ENCODE peak calls at places on chromosomes 13 and 19, in four cellular contexts. One of them, this sample, is unnamed.

GRCh38 chr19:1266818-1267440 is 2.2 kb upstream of the CIRBP start:
- DNase-seq in A673: no peak
- DNase-seq in GM23338: peak
- DNase-seq in tibial artery: peak
- DNase-seq in this sample: no peak

GRCh38 chr13:103525530-103525929 is 459.3 kb upstream of the SLC10A2 start:
- DNase-seq in A673: no peak
- DNase-seq in GM23338: no peak
- DNase-seq in tibial artery: no peak
- DNase-seq in this sample: no peak

GRCh38 chr19:53906211-53907192 is 2.6 kb upstream of the CACNG7 start:
- DNase-seq in A673: peak
- DNase-seq in GM23338: peak
- DNase-seq in tibial artery: no peak
- DNase-seq in this sample: no peak

GRCh38 chr13:107864543-107865460 is 350.5 kb downstream of the LIG4 start:
- DNase-seq in A673: peak
- DNase-seq in GM23338: peak
- DNase-seq in tibial artery: no peak
- DNase-seq in this sample: no peak

GRCh38 chr13:42395066-42395821 is 123.3 kb downstream of the AKAP11 start:
- DNase-seq in A673: no peak
- DNase-seq in GM23338: no peak
- DNase-seq in tibial artery: no peak
- DNase-seq in this sample: no peak

GRCh38 chr13:43567608-43568007 is 219.2 kb downstream of the ENOX1 start:
- DNase-seq in A673: no peak
- DNase-seq in GM23338: no peak
- DNase-seq in tibial artery: no peak
- DNase-seq in this sample: no peak

GRCh38 chr13:28606466-28606865 is 52.5 kb upstream of the POMP start:
- DNase-seq in A673: no peak
- DNase-seq in GM23338: no peak
- DNase-seq in tibial artery: no peak
- DNase-seq in this sample: no peak

GRCh38 chr13:52955505-52955904 is 73.1 kb upstream of the OLFM4 start:
- DNase-seq in A673: no peak
- DNase-seq in GM23338: peak
- DNase-seq in tibial artery: no peak
- DNase-seq in this sample: no peak

GRCh38 chr13:36151591-36151990 is 20.4 kb upstream of the DCLK1 start:
- DNase-seq in A673: no peak
- DNase-seq in GM23338: no peak
- DNase-seq in tibial artery: no peak
- DNase-seq in this sample: no peak

GRCh38 chr19:48806518-48806817 is 4.4 kb downstream of the BCAT2 start:
- DNase-seq in A673: no peak
- DNase-seq in GM23338: peak
- DNase-seq in tibial artery: peak
- DNase-seq in this sample: no peak

GRCh38 chr13:99870541-99870940 is 101.0 kb downstream of the ZIC5 start:
- DNase-seq in A673: no peak
- DNase-seq in GM23338: no peak
- DNase-seq in tibial artery: no peak
- DNase-seq in this sample: no peak

GRCh38 chr13:66994097-66994496 is 236.0 kb downstream of the PCDH9 start:
- DNase-seq in A673: peak
- DNase-seq in GM23338: peak
- DNase-seq in tibial artery: peak
- DNase-seq in this sample: peak

GRCh38 chr13:48709213-48709612 is 55.5 kb downstream of the CYSLTR2 start:
- DNase-seq in A673: no peak
- DNase-seq in GM23338: no peak
- DNase-seq in tibial artery: no peak
- DNase-seq in this sample: no peak

GRCh38 chr13:36480726-36481485 is 48.6 kb downstream of the CCNA1 start:
- DNase-seq in A673: peak
- DNase-seq in GM23338: no peak
- DNase-seq in tibial artery: no peak
- DNase-seq in this sample: no peak

DNA sequence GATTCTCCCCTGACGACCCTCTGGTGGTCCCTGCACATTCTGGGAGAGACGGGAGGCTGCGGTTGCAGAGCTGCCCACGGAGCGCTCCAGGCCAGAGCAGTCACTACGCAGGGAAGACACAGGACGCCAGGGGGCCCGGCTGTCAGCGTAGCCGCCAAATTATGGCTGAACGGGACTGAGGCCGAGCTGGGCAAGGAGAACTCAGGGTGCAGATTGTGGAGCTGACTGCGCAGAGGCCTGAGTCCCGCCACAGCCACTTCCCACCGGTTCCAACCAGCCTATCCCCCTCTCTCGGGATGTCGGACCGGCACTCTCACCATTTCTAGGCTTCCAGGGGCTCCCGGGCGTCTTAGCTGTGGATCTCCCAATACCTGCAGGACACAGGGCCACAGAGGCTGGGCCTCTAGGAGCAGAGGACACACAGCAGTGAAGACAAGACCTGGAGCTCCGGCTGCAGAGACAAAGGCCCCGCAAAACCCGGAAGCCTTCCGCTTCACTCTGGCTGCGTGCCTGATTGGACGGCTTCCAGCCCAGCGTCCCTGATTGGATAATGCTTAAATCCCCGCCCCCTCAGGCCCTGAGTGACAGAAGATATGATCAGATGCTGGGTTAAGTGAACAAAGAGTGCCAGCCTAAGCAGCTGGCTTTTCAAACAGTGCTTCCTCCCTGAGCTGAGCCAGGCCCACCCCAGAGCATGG is at the start of gene ZNF737:
- DNase-seq in A673: peak
- DNase-seq in GM23338: peak
- DNase-seq in tibial artery: peak
- DNase-seq in this sample: peak
- H3K4me3 ChIP-seq in A673: peak
- H3K4me3 ChIP-seq in GM23338: peak
- H3K4me3 ChIP-seq in tibial artery: peak
- H3K4me3 ChIP-seq in this sample: peak

GRCh38 chr19:12723383-12723642 is 419 bp downstream of the TNPO2 start:
- DNase-seq in A673: peak
- DNase-seq in GM23338: peak
- DNase-seq in tibial artery: no peak
- DNase-seq in this sample: no peak

GRCh38 chr19:12720851-12721655 is 2.7 kb downstream of the TNPO2 start:
- DNase-seq in A673: no peak
- DNase-seq in GM23338: peak
- DNase-seq in tibial artery: no peak
- DNase-seq in this sample: no peak

GRCh38 chr19:12723643-12724426 is at the start of gene TNPO2:
- DNase-seq in A673: peak
- DNase-seq in GM23338: peak
- DNase-seq in tibial artery: peak
- DNase-seq in this sample: no peak

GRCh38 chr19:12721656-12722565 is 1.8 kb downstream of the TNPO2 start:
- DNase-seq in A673: peak
- DNase-seq in GM23338: peak
- DNase-seq in tibial artery: peak
- DNase-seq in this sample: peak

GRCh38 chr19:12722566-12723382 is 958 bp downstream of the TNPO2 start:
- DNase-seq in A673: peak
- DNase-seq in GM23338: peak
- DNase-seq in tibial artery: peak
- DNase-seq in this sample: peak
- H3K4me3 ChIP-seq in A673: peak
- H3K4me3 ChIP-seq in GM23338: peak
- H3K4me3 ChIP-seq in tibial artery: peak
- H3K4me3 ChIP-seq in this sample: peak

GRCh38 chr19:45117666-45118065 is 24.7 kb downstream of the PPP1R37 start:
- DNase-seq in A673: no peak
- DNase-seq in GM23338: no peak
- DNase-seq in tibial artery: no peak
- DNase-seq in this sample: no peak
- H3K4me3 ChIP-seq in A673: no peak
- H3K4me3 ChIP-seq in GM23338: no peak
- H3K4me3 ChIP-seq in tibial artery: no peak
- H3K4me3 ChIP-seq in this sample: no peak

GRCh38 chr19:29795461-29795860 is 16.3 kb upstream of the CCNE1 start:
- DNase-seq in A673: no peak
- DNase-seq in GM23338: no peak
- DNase-seq in tibial artery: no peak
- DNase-seq in this sample: no peak

GRCh38 chr19:29795882-29796523 is 15.8 kb upstream of the CCNE1 start:
- DNase-seq in A673: no peak
- DNase-seq in GM23338: no peak
- DNase-seq in tibial artery: no peak
- DNase-seq in this sample: no peak

GRCh38 chr19:29798783-29799182 is 13.0 kb upstream of the CCNE1 start:
- DNase-seq in A673: no peak
- DNase-seq in GM23338: no peak
- DNase-seq in tibial artery: no peak
- DNase-seq in this sample: peak

GRCh38 chr19:29789007-29789406 is 22.8 kb upstream of the CCNE1 start:
- DNase-seq in A673: no peak
- DNase-seq in GM23338: no peak
- DNase-seq in tibial artery: no peak
- DNase-seq in this sample: no peak

GRCh38 chr19:29793116-29793727 is 18.6 kb upstream of the CCNE1 start:
- DNase-seq in A673: no peak
- DNase-seq in GM23338: no peak
- DNase-seq in tibial artery: no peak
- DNase-seq in this sample: no peak
- H3K4me3 ChIP-seq in A673: no peak
- H3K4me3 ChIP-seq in GM23338: no peak
- H3K4me3 ChIP-seq in tibial artery: no peak
- H3K4me3 ChIP-seq in this sample: no peak

DNA sequence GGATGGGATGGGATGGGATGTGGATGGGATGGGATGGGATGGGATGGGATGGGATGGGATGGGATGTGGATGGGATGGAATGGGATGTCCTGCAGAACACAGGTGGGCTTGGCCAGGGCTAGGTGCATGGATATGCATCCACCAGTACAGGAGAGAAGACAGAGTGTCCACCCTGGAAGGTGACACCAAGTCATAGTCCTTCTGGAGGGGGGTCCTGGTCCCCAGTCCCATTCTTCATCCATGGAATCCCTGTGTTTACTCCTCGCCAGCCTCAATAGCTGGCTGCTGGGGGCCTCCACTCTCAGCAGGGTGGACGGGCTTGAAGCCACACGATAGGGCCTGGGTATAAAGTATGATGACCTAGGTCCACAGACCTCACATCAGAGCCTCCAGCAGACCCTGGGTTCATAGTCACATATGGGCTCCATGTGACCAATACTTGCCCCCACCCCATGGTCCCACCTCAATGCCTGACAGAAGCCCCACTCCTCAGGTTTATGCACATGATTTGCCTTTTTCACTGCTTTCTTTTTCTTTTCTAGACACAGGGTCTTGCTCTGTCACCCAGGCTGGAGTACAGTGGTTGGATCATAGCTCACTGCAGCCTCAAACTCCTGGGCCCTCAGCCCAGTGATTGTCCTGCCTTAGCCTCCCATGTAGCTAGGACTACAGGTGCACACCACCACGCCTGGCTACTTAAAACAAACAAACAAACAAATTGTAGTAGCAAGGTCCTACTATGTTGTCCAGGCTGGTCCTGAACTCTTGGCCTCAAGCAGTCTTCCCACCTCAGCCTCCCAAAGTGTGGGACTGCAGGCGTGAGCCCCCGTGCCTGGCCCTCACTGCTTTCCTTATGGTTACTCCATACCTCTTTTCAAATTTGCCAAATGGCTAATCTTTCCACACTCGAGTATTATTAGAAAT is 39.9 kb downstream of the RFX2 start:
- DNase-seq in A673: no peak
- DNase-seq in GM23338: no peak
- DNase-seq in tibial artery: no peak
- DNase-seq in this sample: no peak
- H3K4me3 ChIP-seq in A673: no peak
- H3K4me3 ChIP-seq in GM23338: no peak
- H3K4me3 ChIP-seq in tibial artery: no peak
- H3K4me3 ChIP-seq in this sample: no peak

DNA sequence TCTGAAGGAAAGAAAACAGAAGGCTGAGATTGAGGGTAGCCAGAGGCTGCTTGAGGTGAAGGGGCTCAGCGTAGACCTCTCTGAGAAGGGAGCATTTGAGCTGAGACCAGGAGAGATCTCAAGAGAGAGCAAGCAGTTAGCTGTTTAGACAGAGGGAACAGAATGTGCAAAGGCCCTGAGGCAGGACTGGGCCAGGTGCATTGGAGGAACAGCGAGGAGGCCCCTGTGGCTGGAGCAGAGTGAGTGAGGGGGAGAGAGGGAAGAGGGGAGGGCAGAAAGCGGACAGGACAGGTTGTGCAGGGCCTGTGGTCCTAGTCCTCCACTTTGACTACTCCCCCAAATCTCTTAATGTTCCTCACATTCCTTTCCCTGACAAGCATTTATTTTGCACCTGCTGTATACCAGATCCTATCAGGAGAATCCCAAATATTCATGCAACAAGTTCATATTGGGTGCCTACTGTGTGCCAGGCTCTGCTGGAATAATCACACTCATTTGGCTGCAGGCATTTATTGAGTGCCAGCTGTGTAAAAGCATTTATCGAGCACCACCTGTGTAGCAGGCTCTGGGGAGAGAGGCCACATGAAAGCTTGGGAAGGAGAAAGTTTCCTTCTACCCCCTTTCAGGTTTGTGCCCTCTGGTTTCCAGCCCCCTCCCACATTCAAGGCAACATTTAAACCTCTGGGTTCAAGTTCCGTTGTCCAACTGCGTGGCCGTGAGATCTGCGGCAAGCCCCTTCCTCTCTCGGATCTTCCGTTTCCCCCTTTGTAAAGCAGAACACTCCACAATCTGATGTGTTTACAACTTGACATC is 36.5 kb downstream of the NFIC start:
- DNase-seq in A673: no peak
- DNase-seq in GM23338: no peak
- DNase-seq in tibial artery: no peak
- DNase-seq in this sample: no peak
- H3K4me3 ChIP-seq in A673: no peak
- H3K4me3 ChIP-seq in GM23338: no peak
- H3K4me3 ChIP-seq in tibial artery: peak
- H3K4me3 ChIP-seq in this sample: no peak

DNA sequence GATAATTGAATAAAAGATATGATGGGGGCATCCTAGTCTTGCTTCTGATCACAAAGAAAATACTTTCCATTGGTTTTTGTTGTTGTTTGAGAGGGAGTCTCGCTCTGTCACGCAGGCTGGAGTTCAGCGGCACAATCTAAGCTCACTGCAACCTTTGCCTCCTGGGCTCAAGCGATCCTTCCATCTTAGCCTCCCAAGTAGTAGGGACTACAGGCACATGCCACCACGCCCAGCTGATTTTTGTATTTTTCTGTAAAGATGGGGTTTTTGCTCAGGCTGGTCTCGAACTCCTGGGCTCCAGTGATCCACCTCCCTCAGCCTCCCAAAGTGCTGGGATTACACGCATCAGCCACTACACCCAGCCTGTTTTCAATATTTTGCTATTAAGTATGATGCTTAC is 17.1 kb upstream of the PSMC4 start:
- DNase-seq in A673: no peak
- DNase-seq in GM23338: no peak
- DNase-seq in tibial artery: no peak
- DNase-seq in this sample: no peak
- H3K4me3 ChIP-seq in A673: no peak
- H3K4me3 ChIP-seq in GM23338: no peak
- H3K4me3 ChIP-seq in tibial artery: no peak
- H3K4me3 ChIP-seq in this sample: no peak